ENCODE peak calls at places on chromosomes 2 and 18, in six cellular contexts. F, I, A, J, O and H are unnamed samples.
A peak's percentile ranks its signal among the peaks of the same experiment; 100 is the strongest.

GRCh38 chr2:237222683-237223082 is 137.0 kb downstream of the COPS8 start:
- DNase-seq in I (no peak), O (no peak), A (no peak), J (no peak), F (no peak), H (no peak)

GRCh38 chr18:58048243-58048642 is 4.2 kb downstream of the NEDD4L start:
- DNase-seq in F (no peak), A (no peak), I (no peak), J (no peak), O (no peak), H (no peak)

GRCh38 chr18:43970656-43971055 is 693.4 kb upstream of the SYT4 start:
- DNase-seq in I (no peak), J (no peak), O (no peak), F (no peak), A (no peak), H (no peak)

GRCh38 chr2:2828774-2829368 is 497.8 kb upstream of the MYT1L start:
- DNase-seq in O (no peak), F (no peak), A (no peak), I (no peak), J (no peak), H (no peak)

GRCh38 chr18:2891526-2892431 is 45.0 kb downstream of the EMILIN2 start:
- DNase-seq in A (no peak), I (no peak), J (no peak), F (no peak), O (no peak), H (no peak)

GRCh38 chr2:27263287-27264252 is 723 bp upstream of the SLC30A3 start:
- DNase-seq in F (no peak), O (no peak), I (no peak), J (no peak), A (no peak), H (no peak)

GRCh38 chr2:197598450-197598849 is 76.9 kb downstream of the RFTN2 start:
- DNase-seq in O (no peak), F (no peak), J (no peak), I (peak; percentile 23), A (no peak), H (no peak)

GRCh38 chr2:226423498-226423960 is 376.1 kb downstream of the IRS1 start:
- DNase-seq in O (no peak), J (no peak), I (no peak), F (no peak), A (no peak), H (peak; percentile 1)

GRCh38 chr2:161415467-161416293 is 417 bp upstream of the TBR1 start:
- DNase-seq in O (no peak), F (no peak), I (peak; percentile 10), J (no peak), A (no peak), H (no peak)

GRCh38 chr2:44172576-44172975 is 3.9 kb downstream of the PPM1B start:
- DNase-seq in O (no peak), A (no peak), J (no peak), F (no peak), I (no peak), H (no peak)

GRCh38 chr2:44171018-44171417 is 2.3 kb downstream of the PPM1B start:
- DNase-seq in O (no peak), J (no peak), I (peak; percentile 26), A (no peak), F (no peak), H (no peak)

GRCh38 chr2:44168684-44169154 is at the start of gene PPM1B:
- DNase-seq in J (peak; percentile 98), I (no peak), F (peak; percentile 89), A (peak; percentile 99), O (no peak), H (peak; percentile 86)

GRCh38 chr2:44169155-44169898 is 652 bp downstream of the PPM1B start:
- DNase-seq in F (peak; percentile 24), O (peak; percentile 27), I (peak; percentile 24), A (no peak), J (peak; percentile 35), H (peak; percentile 23)

GRCh38 chr2:44170337-44170736 is 1.7 kb downstream of the PPM1B start:
- DNase-seq in O (no peak), F (no peak), I (peak; percentile 20), J (no peak), A (no peak), H (no peak)
- TF ChIP-seq POLR2AphosphoS5 in O (no peak), F (no peak), I (no peak), J (no peak), A (no peak), H (no peak)

GRCh38 chr2:201118121-201118956 is 2.4 kb downstream of the CFLAR start:
- DNase-seq in A (no peak), J (peak; percentile 52), I (peak; percentile 88), F (peak; percentile 43), O (no peak), H (no peak)

GRCh38 chr2:201120500-201120899 is 4.5 kb downstream of the CFLAR start:
- DNase-seq in J (no peak), A (no peak), I (no peak), F (no peak), O (no peak), H (no peak)

GRCh38 chr2:201116115-201116958 is at the start of gene CFLAR:
- DNase-seq in A (no peak), J (peak; percentile 74), O (no peak), I (peak; percentile 94), F (peak; percentile 63), H (peak; percentile 63)

GRCh38 chr2:201116959-201117734 is 1.2 kb downstream of the CFLAR start:
- DNase-seq in A (no peak), J (no peak), I (peak; percentile 84), F (no peak), O (no peak), H (no peak)

DNA sequence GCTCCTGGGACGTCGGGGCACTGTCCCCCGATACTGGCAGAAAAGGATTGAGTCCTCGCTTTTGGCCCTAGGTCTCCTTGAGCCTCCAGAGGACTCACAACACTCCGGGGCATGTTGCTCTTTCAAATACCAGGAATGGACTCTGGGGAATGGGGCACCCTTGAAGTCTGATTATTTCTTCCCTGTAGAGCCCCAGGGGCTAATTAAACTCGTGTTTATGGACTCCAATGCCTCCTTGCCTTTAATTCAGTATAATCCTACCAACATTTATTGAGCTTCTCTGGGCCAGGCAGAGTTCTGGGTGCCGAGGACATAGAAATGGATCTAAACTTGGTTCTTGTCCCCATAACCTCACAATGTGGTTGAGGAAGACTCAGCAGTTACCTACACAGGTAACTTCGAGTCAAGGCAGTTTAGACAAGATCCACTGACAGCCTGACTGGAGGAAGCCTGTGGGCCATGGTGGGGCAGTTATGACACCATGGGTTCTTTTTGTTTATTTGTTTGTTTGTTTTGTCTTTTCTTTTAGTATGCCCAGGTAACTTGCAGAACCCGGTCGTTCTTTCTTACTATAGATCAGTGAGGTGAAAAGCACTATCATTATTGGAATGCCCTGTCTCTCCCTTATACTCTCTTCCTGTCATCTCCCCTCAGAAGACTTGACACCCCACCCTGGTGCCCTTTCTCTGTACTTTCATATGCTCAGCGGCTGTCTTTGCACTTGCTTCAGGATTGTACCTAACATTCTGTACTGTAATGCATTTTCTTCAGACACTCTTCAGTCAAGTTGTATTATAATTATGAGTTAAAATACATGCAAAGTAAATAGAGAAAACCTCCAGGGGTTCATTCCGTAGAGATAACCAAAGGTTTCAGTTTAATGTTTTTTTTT is 3.2 kb downstream of the CFLAR start:
- DNase-seq in J (no peak), I (no peak), A (no peak), F (no peak), O (no peak), H (no peak)
- TF ChIP-seq POLR2A in J (peak; percentile 14), I (no peak), A (no peak), F (no peak), O (no peak), H (no peak)

GRCh38 chr2:96318723-96319122 is 6.4 kb upstream of the ITPRIPL1 start:
- DNase-seq in J (no peak), O (no peak), A (no peak), I (peak; percentile 46), F (no peak), H (no peak)
- TF ChIP-seq TAF1 in J (no peak), O (no peak), A (no peak), I (no peak), F (no peak), H (no peak)

DNA sequence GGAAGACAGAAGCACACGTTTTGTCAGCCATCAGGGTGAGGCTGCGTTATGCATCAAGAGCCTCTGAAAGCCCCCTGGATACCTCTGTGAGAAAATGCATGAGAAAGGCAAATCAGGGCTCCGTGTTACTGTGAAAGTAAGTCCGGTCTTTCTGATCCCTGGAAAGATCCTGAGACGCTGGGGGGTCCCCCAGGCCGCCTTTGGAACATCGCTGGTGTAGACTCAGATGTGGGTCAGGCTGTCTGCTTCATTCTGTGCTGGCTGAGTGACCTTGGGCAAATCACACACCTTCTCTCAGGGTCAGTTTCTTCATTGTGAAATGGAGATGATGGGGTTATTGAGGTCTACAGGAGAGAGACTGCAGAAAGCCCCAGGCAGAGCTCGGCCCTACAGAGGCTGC is 42.0 kb upstream of the HS6ST1 start:
- DNase-seq in F (no peak), J (no peak), I (no peak), O (no peak), A (no peak), H (no peak)
- TF ChIP-seq POLR2AphosphoS5 in F (no peak), J (no peak), I (no peak), O (no peak), A (no peak), H (no peak)

GRCh38 chr2:95121495-95122196 is at the start of gene MRPS5:
- DNase-seq in I (peak; percentile 62), O (peak; percentile 13), A (no peak), J (peak; percentile 96), F (peak; percentile 90), H (peak; percentile 92)
- TF ChIP-seq POLR2A in I (peak; percentile 96), O (peak; percentile 94), A (peak; percentile 77), J (peak; percentile 85), F (peak; percentile 90), H (peak; percentile 82)

GRCh38 chr2:96832751-96833507 is 10.9 kb downstream of the ANKRD23 start:
- DNase-seq in F (no peak), I (no peak), A (no peak), J (no peak), O (no peak), H (no peak)
- TF ChIP-seq TAF1 in F (no peak), I (no peak), A (peak; percentile 40), J (no peak), O (no peak), H (no peak)

DNA sequence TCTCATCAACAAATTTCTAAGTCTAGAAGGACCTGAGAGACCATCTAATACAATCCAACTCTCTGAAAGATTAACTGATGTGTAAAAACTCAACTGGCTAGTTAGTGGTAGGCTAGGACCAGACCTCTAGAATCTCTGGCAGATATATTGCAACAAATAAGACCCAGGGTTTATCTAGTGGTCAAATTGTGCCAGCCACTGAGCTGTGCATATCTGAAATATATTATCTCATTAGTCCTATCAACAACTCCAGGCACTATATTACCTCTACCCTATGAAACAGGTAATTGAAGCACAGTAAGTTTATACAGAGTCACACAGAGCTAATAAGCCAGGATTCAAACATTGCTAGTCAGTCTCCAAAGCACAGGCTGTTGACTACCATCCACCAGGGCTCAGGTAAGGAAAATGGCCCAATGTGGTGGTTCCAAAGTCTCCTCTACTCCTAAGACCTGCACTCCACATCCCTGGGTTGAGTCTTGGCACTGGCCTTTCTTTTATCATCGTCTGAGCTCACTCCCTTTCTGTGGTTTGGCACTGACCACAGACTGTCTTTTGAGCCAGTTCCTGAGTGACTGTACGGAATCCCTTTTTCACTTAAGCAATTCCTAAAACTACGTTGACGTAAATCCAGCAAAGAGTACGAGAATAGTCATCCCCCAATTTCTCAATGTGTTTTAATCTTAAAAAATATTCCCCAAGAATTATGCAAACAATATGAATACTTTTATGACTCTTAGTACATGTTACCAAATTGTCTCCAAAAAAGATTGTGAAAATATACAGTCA is 11.9 kb upstream of the PID1 start:
- DNase-seq in I (no peak), O (no peak), F (no peak), J (no peak), A (no peak), H (no peak)
- TF ChIP-seq POLR2AphosphoS5 in I (no peak), O (no peak), F (no peak), J (no peak), A (no peak), H (no peak)

GRCh38 chr18:11980555-11981382 is 538 bp upstream of the IMPA2 start:
- DNase-seq in F (peak; percentile 92), A (peak; percentile 98), I (peak; percentile 97), J (peak; percentile 97), O (peak; percentile 82), H (peak; percentile 95)
- TF ChIP-seq POLR2A in F (peak; percentile 43), A (peak; percentile 86), I (peak; percentile 89), J (peak; percentile 87), O (peak; percentile 67), H (no peak)